ENCODE peak calls at places on chromosomes 3 and 15, in six cellular contexts. G is CD8-positive, alpha-beta T cell; J is H9; V is mesenchymal stem cell; W is adrenal gland; F is neuronal stem cell. Q is an unnamed sample.

GRCh38 chr3:89098964-89099585 is 8.3 kb upstream of the EPHA3 start:
- DNase-seq in G (peak; percentile 16), J (peak; percentile 64), V (peak; percentile 65), W (peak; percentile 52), F (peak; percentile 42), Q (no peak)

GRCh38 chr3:168472811-168473210 is 377.1 kb upstream of the GOLIM4 start:
- DNase-seq in G (no peak), J (no peak), V (no peak), W (no peak), F (no peak), Q (no peak)

GRCh38 chr3:54970895-54971294 is 43.0 kb upstream of the LRTM1 start:
- DNase-seq in G (no peak), J (no peak), V (no peak), W (no peak), F (no peak), Q (no peak)

GRCh38 chr3:149512073-149512782 is 37.7 kb downstream of the TM4SF4 start:
- DNase-seq in G (peak; percentile 26), J (peak; percentile 79), V (peak; percentile 74), W (peak; percentile 75), F (peak; percentile 57), Q (no peak)

GRCh38 chr3:48898383-48899234 is at the start of gene SLC25A20:
- DNase-seq in G (peak; percentile 91), J (peak; percentile 97), V (peak; percentile 82), W (peak; percentile 92), F (peak; percentile 57), Q (peak; percentile 81)

GRCh38 chr3:124764746-124765145 is 34.5 kb downstream of the UMPS start:
- DNase-seq in G (no peak), J (no peak), V (no peak), W (no peak), F (no peak), Q (no peak)

GRCh38 chr15:101288905-101289513 is 6.0 kb downstream of the SNRPA1 start:
- DNase-seq in G (no peak), J (no peak), V (peak; percentile 71), W (no peak), F (no peak), Q (no peak)

GRCh38 chr15:32838820-32839219 is 121.0 kb downstream of the GREM1 start:
- DNase-seq in G (no peak), J (no peak), V (peak; percentile 94), W (peak; percentile 22), F (no peak), Q (no peak)

GRCh38 chr3:8734908-8735307 is 1.3 kb downstream of the CAV3 start:
- DNase-seq in G (no peak), J (no peak), V (no peak), W (no peak), F (no peak), Q (no peak)

GRCh38 chr15:47384316-47384715 is 333.0 kb upstream of the SEMA6D start:
- DNase-seq in G (no peak), J (peak; percentile 33), V (peak; percentile 94), W (peak; percentile 31), F (peak; percentile 42), Q (no peak)
- H3K27ac ChIP-seq in G (no peak overlapping the region), J (no peak overlapping the region), V (peak overlapping the region; percentile 60), W (no peak overlapping the region), F (peak overlapping the region; percentile 20), Q (no peak overlapping the region)

GRCh38 chr3:71062037-71062919 is 521.2 kb downstream of the FOXP1 start:
- DNase-seq in G (no peak), J (no peak), V (peak; percentile 46), W (no peak), F (no peak), Q (no peak)
- H3K4me1 ChIP-seq in G (peaks cover 81% of the 10 kb centered on the region), J (peaks cover 6% of the 10 kb centered on the region), V (peaks cover 6% of the 10 kb centered on the region), W (peaks cover 19% of the 10 kb centered on the region), F (peaks cover 13% of the 10 kb centered on the region), Q (peaks cover 58% of the 10 kb centered on the region)

GRCh38 chr15:52361975-52362494 is 66.4 kb upstream of the MYO5C start:
- DNase-seq in G (no peak), J (no peak), V (no peak), W (no peak), F (no peak), Q (no peak)

GRCh38 chr15:52357949-52358348 is 62.3 kb upstream of the MYO5C start:
- DNase-seq in G (no peak), J (no peak), V (no peak), W (no peak), F (no peak), Q (no peak)

GRCh38 chr15:52368402-52368801 is 72.8 kb upstream of the MYO5C start:
- DNase-seq in G (no peak), J (no peak), V (no peak), W (no peak), F (no peak), Q (no peak)

GRCh38 chr15:52360229-52361203 is 64.9 kb upstream of the MYO5C start:
- DNase-seq in G (no peak), J (no peak), V (no peak), W (no peak), F (peak; percentile 6), Q (no peak)

GRCh38 chr15:52362497-52362896 is 66.9 kb upstream of the MYO5C start:
- DNase-seq in G (no peak), J (no peak), V (peak; percentile 57), W (no peak), F (no peak), Q (no peak)
- H3K27ac ChIP-seq in G (no peak overlapping the region), J (no peak overlapping the region), V (no peak overlapping the region), W (no peak overlapping the region), F (no peak overlapping the region), Q (no peak overlapping the region)

GRCh38 chr3:116264546-116265174 is 180.6 kb downstream of the LSAMP start:
- DNase-seq in G (no peak), J (no peak), V (no peak), W (no peak), F (no peak), Q (no peak)
- H3K4me1 ChIP-seq in G (no peaks in the 10 kb centered on the region), J (peaks cover 3% of the 10 kb centered on the region), V (no peaks in the 10 kb centered on the region), W (no peaks in the 10 kb centered on the region), F (peaks cover 12% of the 10 kb centered on the region), Q (no peaks in the 10 kb centered on the region)

GRCh38 chr15:51575775-51576174 is 46.8 kb downstream of the DMXL2 start:
- DNase-seq in G (no peak), J (no peak), V (no peak), W (no peak), F (no peak), Q (no peak)

GRCh38 chr15:51579012-51579411 is 43.6 kb downstream of the DMXL2 start:
- DNase-seq in G (no peak), J (no peak), V (no peak), W (no peak), F (no peak), Q (no peak)

GRCh38 chr15:51576911-51577500 is 45.6 kb downstream of the DMXL2 start:
- DNase-seq in G (no peak), J (no peak), V (peak; percentile 85), W (no peak), F (no peak), Q (no peak)

GRCh38 chr15:51576451-51576850 is 46.1 kb downstream of the DMXL2 start:
- DNase-seq in G (no peak), J (no peak), V (peak; percentile 66), W (no peak), F (no peak), Q (no peak)

GRCh38 chr15:51577907-51578306 is 44.7 kb downstream of the DMXL2 start:
- DNase-seq in G (no peak), J (no peak), V (no peak), W (no peak), F (no peak), Q (no peak)
- H3K27ac ChIP-seq in G (no peak overlapping the region), J (no peak overlapping the region), V (no peak overlapping the region), W (peak overlapping the region; percentile 3), F (no peak overlapping the region), Q (no peak overlapping the region)

DNA sequence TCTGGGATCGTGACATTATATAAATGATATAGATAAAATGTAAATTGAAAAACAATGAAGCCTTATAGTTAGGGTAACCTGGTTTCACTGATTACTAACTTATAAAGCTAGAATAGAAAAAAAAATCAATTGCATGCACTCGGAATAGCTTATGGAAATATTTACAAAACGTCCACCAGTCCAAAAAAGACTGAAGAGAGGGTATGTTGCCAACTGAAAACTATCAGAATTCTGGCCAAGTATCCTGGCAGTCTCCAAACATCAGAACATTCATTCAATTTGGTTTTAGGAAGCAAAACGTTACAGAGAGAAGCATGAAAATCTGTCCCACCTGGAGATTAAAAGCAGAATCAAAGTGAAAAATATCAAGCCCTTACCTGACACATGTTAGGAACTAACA is 892.4 kb downstream of the ROBO1 start:
- DNase-seq in G (no peak), J (no peak), V (no peak), W (no peak), F (no peak), Q (no peak)
- H3K4me1 ChIP-seq in G (no peaks in the 10 kb centered on the region), J (peaks cover 4% of the 10 kb centered on the region), V (peaks cover 5% of the 10 kb centered on the region), W (no peaks in the 10 kb centered on the region), F (peaks cover 6% of the 10 kb centered on the region), Q (no peaks in the 10 kb centered on the region)

GRCh38 chr3:120743081-120743365 is 479 bp downstream of the GTF2E1 start:
- DNase-seq in G (no peak), J (no peak), V (no peak), W (no peak), F (no peak), Q (no peak)
- H3K27ac ChIP-seq in G (peak overlapping the region; percentile 97), J (peak overlapping the region; percentile 13), V (peak overlapping the region; percentile 80), W (peak overlapping the region; percentile 96), F (no peak overlapping the region), Q (peak overlapping the region; percentile 99)

DNA sequence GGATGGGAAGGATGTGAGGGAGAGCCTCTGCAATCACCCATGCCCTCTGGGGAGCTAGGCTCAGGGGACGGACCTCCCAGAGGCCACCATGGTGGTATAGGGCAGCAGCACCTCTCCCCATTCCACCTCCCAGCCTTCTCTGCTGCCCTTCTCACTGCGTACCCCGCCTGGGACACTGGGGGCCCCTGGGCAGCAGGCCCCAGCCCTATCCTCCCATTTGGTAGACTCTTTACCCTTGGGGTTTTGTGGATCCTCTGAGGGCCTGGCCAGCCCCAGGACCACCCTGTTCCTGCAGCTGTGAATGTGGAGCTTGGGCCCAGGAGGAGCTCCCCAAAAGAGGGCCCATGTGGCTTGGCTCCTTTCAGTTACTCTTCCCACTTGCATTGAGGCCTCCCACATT is 131.9 kb downstream of the DNAJB8 start:
- DNase-seq in G (no peak), J (no peak), V (no peak), W (no peak), F (no peak), Q (no peak)
- H3K4me1 ChIP-seq in G (no peaks in the 10 kb centered on the region), J (no peaks in the 10 kb centered on the region), V (no peaks in the 10 kb centered on the region), W (no peaks in the 10 kb centered on the region), F (peaks cover 8% of the 10 kb centered on the region), Q (no peaks in the 10 kb centered on the region)